ENCODE peak calls at places on chromosomes 11 and 22, in seven cellular contexts. D is stimulated activated CD4-positive, alpha-beta T cell treated with anti-CD3 and anti-CD28 coated beads, Interleukin-4, amount 100 ng/mL, for 48 hours; R is NCI-H2081; C is foreskin melanocyte; M is GM12865; V is activated gamma-delta T cell treated with Interleukin-2 at 50 U/mL for 16 hours; S is mucosa of descending colon. N is an unnamed sample.

GRCh38 chr11:69000831-69001245 is 12.2 kb downstream of the MRGPRF start:
- DNase-seq in C (peak), M (no peak), R (no peak), D (no peak), S (no peak), V (no peak), N (peak)

GRCh38 chr11:94107363-94107762 is 21.3 kb upstream of the PANX1 start:
- DNase-seq in C (no peak), M (no peak), V (no peak), R (no peak), S (no peak), D (no peak), N (no peak)

GRCh38 chr11:2844116-2844515 is 41.5 kb downstream of the CDKN1C start:
- DNase-seq in M (no peak), S (no peak), R (no peak), V (no peak), C (no peak), D (no peak), N (no peak)

GRCh38 chr11:120134106-120134930 is 3.6 kb downstream of the TRIM29 start:
- DNase-seq in V (no peak), M (no peak), D (no peak), R (no peak), C (no peak), S (peak), N (no peak)

GRCh38 chr11:128848815-128849455 is 18.2 kb downstream of the KCNJ1 start:
- DNase-seq in R (peak), S (no peak), M (peak), C (peak), D (peak), V (peak), N (peak)

GRCh38 chr22:25182131-25183110 is 17.2 kb upstream of the CRYBB3 start:
- DNase-seq in M (no peak), V (no peak), D (no peak), C (no peak), R (no peak), S (no peak), N (no peak)

GRCh38 chr11:126474220-126474619 is 118.7 kb downstream of the ST3GAL4 start:
- DNase-seq in C (no peak), V (no peak), S (peak), D (no peak), R (no peak), M (no peak), N (no peak)

GRCh38 chr22:19991645-19992451 is 24.8 kb downstream of the ARVCF start:
- DNase-seq in C (no peak), M (no peak), S (peak), R (no peak), V (no peak), D (no peak), N (no peak)

GRCh38 chr22:31893460-31893859 is 50.9 kb upstream of the YWHAH start:
- DNase-seq in V (no peak), M (no peak), S (no peak), R (no peak), C (peak), D (no peak), N (peak)

GRCh38 chr11:128552783-128553661 is 34.3 kb downstream of the ETS1 start:
- DNase-seq in V (no peak), M (peak), C (peak), R (no peak), S (no peak), D (no peak), N (peak)

GRCh38 chr11:9664276-9665171 is 647 bp downstream of the SWAP70 start:
- DNase-seq in V (no peak), S (peak), M (peak), C (peak), D (no peak), R (peak), N (peak)

GRCh38 chr11:111938687-111939160 is 1.6 kb downstream of the DIXDC1 start:
- DNase-seq in C (no peak), R (peak), S (no peak), V (no peak), D (no peak), M (peak), N (no peak)

GRCh38 chr11:72230764-72231365 is 6.3 kb downstream of the INPPL1 start:
- DNase-seq in R (no peak), M (no peak), D (no peak), C (no peak), V (no peak), S (no peak), N (no peak)

GRCh38 chr11:7677801-7678201 is 4.5 kb upstream of the CYB5R2 start:
- DNase-seq in M (no peak), S (no peak), R (no peak), V (no peak), C (peak), D (no peak), N (peak)

GRCh38 chr11:121112498-121113455 is 11.7 kb downstream of the TECTA start:
- DNase-seq in S (no peak), R (peak), V (peak), D (peak), M (peak), C (peak), N (peak)

GRCh38 chr11:128471138-128471661 is 116.2 kb downstream of the ETS1 start:
- DNase-seq in M (peak), R (no peak), D (no peak), V (peak), C (no peak), S (peak), N (no peak)

GRCh38 chr11:35967042-35967441 is 23.2 kb downstream of the LDLRAD3 start:
- DNase-seq in M (no peak), C (no peak), S (no peak), V (no peak), R (no peak), D (no peak), N (no peak)

GRCh38 chr11:2853997-2854560 is 31.5 kb downstream of the CDKN1C start:
- DNase-seq in C (no peak), V (no peak), R (no peak), S (no peak), D (no peak), M (no peak), N (no peak)

GRCh38 chr22:19884161-19884953 is 29.7 kb upstream of the GNB1L start:
- DNase-seq in R (no peak), S (peak), D (no peak), V (no peak), M (no peak), C (no peak), N (no peak)

GRCh38 chr11:46356911-46357482 is 9.7 kb downstream of the DGKZ start:
- DNase-seq in D (no peak), R (no peak), C (no peak), M (no peak), S (no peak), V (no peak), N (no peak)

GRCh38 chr11:62931501-62932278 is 10.5 kb upstream of the CHRM1 start:
- DNase-seq in R (no peak), S (no peak), V (no peak), C (no peak), D (no peak), M (no peak), N (no peak)